ENCODE peak calls at places on chromosomes 5 and 9, in eight cellular contexts. A is astrocyte of the spinal cord, H is dorsolateral prefrontal cortex, C is right lobe of liver, M is mammary epithelial cell, X is ovary, D is stomach, F is BJ. P is an unnamed sample.

GRCh38 chr5:50744761-50745160 is 78.3 kb downstream of the PARP8 start:
- DNase-seq in H (no peak), C (no peak), A (peak), F (peak), M (peak), D (no peak), X (no peak), P (no peak)

GRCh38 chr5:82813951-82814350 is 263.2 kb downstream of the TMEM167A start:
- DNase-seq in H (no peak), M (no peak), F (no peak), X (no peak), A (no peak), C (no peak), D (no peak), P (no peak)

GRCh38 chr9:125561497-125562148 is 145.4 kb downstream of the MAPKAP1 start:
- DNase-seq in D (no peak), M (no peak), A (no peak), C (no peak), X (no peak), H (no peak), F (no peak), P (no peak)

GRCh38 chr5:132820162-132820754 is 7.2 kb downstream of the SOWAHA start:
- DNase-seq in F (no peak), H (peak), M (peak), D (peak), C (peak), A (peak), X (peak), P (no peak)

GRCh38 chr9:108184941-108185340 is 670.8 kb downstream of the ACTL7B start:
- DNase-seq in A (peak), M (peak), D (no peak), H (peak), F (no peak), X (no peak), C (no peak), P (no peak)

GRCh38 chr5:43039468-43040286 is 442 bp downstream of the ANXA2R start:
- DNase-seq in F (no peak), C (peak), X (peak), A (peak), M (no peak), D (peak), H (no peak), P (no peak)

GRCh38 chr5:62341783-62342475 is 35.9 kb downstream of the KIF2A start:
- DNase-seq in H (no peak), X (no peak), F (no peak), A (no peak), C (no peak), D (no peak), M (no peak), P (peak)

GRCh38 chr5:107431998-107432397 is 238.7 kb downstream of the EFNA5 start:
- DNase-seq in C (no peak), D (no peak), F (no peak), H (no peak), A (peak), M (peak), X (no peak), P (no peak)

GRCh38 chr9:107455461-107456155 is 34.0 kb downstream of the KLF4 start:
- DNase-seq in M (no peak), D (no peak), A (no peak), C (no peak), H (no peak), X (no peak), F (no peak), P (no peak)

GRCh38 chr5:172869734-172870133 is 35.7 kb downstream of the ERGIC1 start:
- DNase-seq in F (no peak), M (no peak), H (no peak), X (no peak), A (no peak), C (no peak), D (no peak), P (no peak)

GRCh38 chr5:157471709-157472108 is 11.7 kb downstream of the NIPAL4 start:
- DNase-seq in X (no peak), H (no peak), M (peak), D (no peak), A (no peak), F (no peak), C (no peak), P (no peak)

GRCh38 chr9:15741015-15741414 is 188.2 kb downstream of the CCDC171 start:
- DNase-seq in X (no peak), F (no peak), C (no peak), M (no peak), A (no peak), H (no peak), D (no peak), P (no peak)

GRCh38 chr5:42900734-42901133 is 89.0 kb upstream of the SELENOP start:
- DNase-seq in X (no peak), M (no peak), H (no peak), D (no peak), A (no peak), C (no peak), F (no peak), P (no peak)

GRCh38 chr9:21557428-21557768 is 75.3 kb upstream of the IFNE start:
- DNase-seq in M (no peak), D (no peak), A (peak), C (no peak), F (no peak), X (no peak), H (no peak), P (no peak)

GRCh38 chr9:4382722-4383317 is 83.0 kb upstream of the GLIS3 start:
- DNase-seq in H (no peak), C (no peak), D (no peak), F (no peak), A (peak), M (peak), X (no peak), P (no peak)

GRCh38 chr5:42855811-42856210 is 44.1 kb upstream of the SELENOP start:
- DNase-seq in F (no peak), M (no peak), D (no peak), X (no peak), A (no peak), H (no peak), C (no peak), P (no peak)

GRCh38 chr9:86349271-86349670 is 4.9 kb downstream of the TUT7 start:
- DNase-seq in C (no peak), M (no peak), D (no peak), A (no peak), H (no peak), F (no peak), X (no peak), P (no peak)

GRCh38 chr5:141598389-141599360 is 20.1 kb downstream of the DIAPH1 start:
- DNase-seq in X (no peak), C (no peak), A (peak), D (no peak), H (no peak), F (peak), M (peak), P (no peak)

GRCh38 chr5:38948501-38948900 is 102.7 kb downstream of the OSMR start:
- DNase-seq in D (no peak), A (peak), M (no peak), F (peak), H (no peak), X (no peak), C (no peak), P (no peak)

GRCh38 chr5:132387649-132388117 is 18.2 kb downstream of the SLC22A5 start:
- DNase-seq in D (peak), F (peak), A (peak), C (peak), H (no peak), M (peak), X (peak), P (peak)

GRCh38 chr9:127344373-127344995 is 52.5 kb upstream of the SLC2A8 start:
- DNase-seq in X (no peak), C (no peak), A (peak), H (no peak), M (no peak), F (no peak), D (no peak), P (no peak)

GRCh38 chr5:173714551-173715428 is 98.3 kb upstream of the BOD1 start:
- DNase-seq in F (peak), H (no peak), A (peak), D (no peak), M (peak), C (no peak), X (no peak), P (no peak)

GRCh38 chr5:68962632-68963484 is 131.0 kb upstream of the SLC30A5 start:
- DNase-seq in H (peak), A (peak), M (peak), F (peak), C (peak), D (peak), X (peak), P (no peak)

GRCh38 chr5:3789519-3790193 is 194.0 kb downstream of the IRX1 start:
- DNase-seq in C (no peak), D (no peak), M (no peak), X (no peak), A (no peak), H (no peak), F (no peak), P (no peak)

GRCh38 chr9:37611961-37612360 is 19.6 kb upstream of the TOMM5 start:
- DNase-seq in X (no peak), C (no peak), H (no peak), F (no peak), M (no peak), D (no peak), A (no peak), P (no peak)

GRCh38 chr9:113511856-113512761 is 48.6 kb downstream of the RGS3 start:
- DNase-seq in X (no peak), D (no peak), C (no peak), M (peak), F (no peak), A (peak), H (no peak), P (peak)

GRCh38 chr9:76290555-76290954 is 103.7 kb downstream of the RFK start:
- DNase-seq in C (no peak), X (no peak), A (no peak), M (no peak), F (no peak), D (no peak), H (no peak), P (no peak)

GRCh38 chr9:33447404-33448158 is at the start of gene AQP3:
- DNase-seq in M (peak), X (peak), D (peak), H (peak), C (peak), F (no peak), A (peak), P (no peak)
- TF ChIP-seq CTCF in M (peak), X (no peak), D (no peak), H (no peak), C (peak), F (no peak), A (peak), P (peak)

GRCh38 chr5:134648425-134649162 is at the start of gene SEC24A:
- DNase-seq in X (peak), M (peak), H (peak), F (no peak), D (peak), C (peak), A (peak), P (peak)
- TF ChIP-seq CTCF in X (no peak), M (no peak), H (no peak), F (no peak), D (no peak), C (no peak), A (no peak), P (no peak)

GRCh38 chr9:90950600-90950999 is 149.0 kb downstream of the SYK start:
- DNase-seq in X (no peak), F (no peak), M (no peak), H (no peak), D (no peak), A (no peak), C (no peak), P (no peak)

GRCh38 chr9:90948156-90948555 is 146.5 kb downstream of the SYK start:
- DNase-seq in A (no peak), D (no peak), M (no peak), C (no peak), F (no peak), X (no peak), H (no peak), P (no peak)

GRCh38 chr9:90953805-90954204 is 152.2 kb downstream of the SYK start:
- DNase-seq in X (no peak), A (no peak), C (no peak), F (no peak), H (no peak), M (no peak), D (no peak), P (no peak)

GRCh38 chr9:90956026-90956810 is 154.6 kb downstream of the SYK start:
- DNase-seq in H (no peak), X (no peak), C (no peak), D (no peak), M (no peak), A (no peak), F (no peak), P (no peak)

GRCh38 chr9:90953200-90953599 is 151.6 kb downstream of the SYK start:
- DNase-seq in A (no peak), M (no peak), D (no peak), H (no peak), C (no peak), F (no peak), X (no peak), P (no peak)
- TF ChIP-seq CTCF in A (no peak), M (peak), D (no peak), H (no peak), C (no peak), F (no peak), X (no peak), P (no peak)

DNA sequence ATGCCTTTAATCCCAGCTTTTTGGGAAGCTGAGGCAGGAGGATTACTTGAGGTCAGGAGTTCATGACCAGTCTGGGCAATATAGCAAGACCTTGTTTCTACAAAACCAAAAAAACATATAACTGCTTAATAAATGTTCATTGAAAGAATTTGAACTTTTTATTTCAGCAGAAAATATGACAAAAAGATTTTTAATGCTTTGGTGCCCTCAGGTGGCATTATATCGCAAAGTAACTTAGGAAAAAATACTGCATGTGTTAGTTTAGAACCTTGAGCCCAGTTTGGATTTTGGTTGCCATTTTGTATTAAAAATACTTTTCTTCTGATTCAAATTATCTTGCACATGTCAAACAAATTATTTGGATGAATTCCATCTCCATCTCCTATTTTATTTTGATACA is 103.2 kb downstream of the GPBP1 start:
- DNase-seq in D (no peak), H (no peak), X (no peak), C (no peak), F (no peak), M (no peak), A (peak), P (no peak)
- TF ChIP-seq CTCF in D (no peak), H (no peak), X (no peak), C (peak), F (peak), M (peak), A (no peak), P (peak)

GRCh38 chr9:121558423-121558950 is 58.8 kb upstream of the GGTA1 start:
- DNase-seq in D (no peak), X (no peak), M (no peak), H (no peak), F (no peak), A (no peak), C (no peak), P (no peak)

GRCh38 chr9:121559183-121559582 is 59.5 kb upstream of the GGTA1 start:
- DNase-seq in H (no peak), D (no peak), F (peak), C (no peak), A (peak), X (no peak), M (no peak), P (no peak)

GRCh38 chr9:121557581-121558422 is 58.2 kb upstream of the GGTA1 start:
- DNase-seq in D (peak), H (no peak), C (peak), X (peak), M (peak), A (peak), F (peak), P (no peak)

GRCh38 chr9:121556082-121556481 is 56.4 kb upstream of the GGTA1 start:
- DNase-seq in F (no peak), H (no peak), A (no peak), C (no peak), D (no peak), X (no peak), M (no peak), P (no peak)

DNA sequence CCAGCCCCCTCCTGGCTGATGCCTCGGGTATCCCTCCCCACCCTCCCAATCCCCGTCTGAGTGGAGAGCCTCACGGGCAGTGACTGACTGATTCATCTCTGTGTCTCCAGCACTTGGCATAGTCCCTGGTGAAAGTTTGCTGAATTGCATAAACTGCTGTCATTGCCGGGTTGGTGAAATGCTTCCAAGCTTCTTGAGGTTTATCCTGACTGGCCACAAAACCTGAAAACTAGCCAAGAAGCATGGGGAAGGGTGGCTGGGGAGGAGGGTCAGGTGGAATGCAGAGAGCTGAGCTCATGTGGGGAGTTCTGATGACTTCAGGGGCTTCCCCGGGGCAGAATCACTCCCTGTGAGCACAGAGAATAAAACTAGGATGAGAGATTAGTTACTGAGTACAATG is 56.9 kb upstream of the GGTA1 start:
- DNase-seq in D (peak), M (peak), F (peak), C (no peak), A (peak), X (peak), H (no peak), P (no peak)
- TF ChIP-seq CTCF in D (no peak), M (no peak), F (no peak), C (no peak), A (no peak), X (no peak), H (no peak), P (no peak)

DNA sequence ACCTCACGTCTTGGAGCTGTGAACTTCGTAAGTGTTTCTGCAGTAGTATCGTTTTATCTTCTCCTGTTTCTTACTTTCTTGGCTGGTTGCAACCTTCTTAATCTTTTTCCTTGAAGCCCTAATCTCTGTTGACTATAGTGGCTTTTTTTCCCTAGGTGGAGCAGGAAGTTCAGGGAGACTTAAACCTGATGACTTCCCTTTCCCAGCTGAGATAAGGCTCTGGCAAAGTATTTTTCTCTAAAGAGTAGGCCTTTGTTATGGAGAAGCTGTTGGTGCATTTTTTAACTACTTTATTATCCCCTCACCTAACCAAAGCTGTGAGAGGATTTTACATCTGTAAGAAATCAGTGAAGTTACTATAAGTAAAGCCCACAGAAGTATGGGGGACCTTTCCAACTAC is 723.1 kb upstream of the RIOK2 start:
- DNase-seq in C (no peak), H (no peak), D (no peak), X (no peak), M (no peak), A (no peak), F (no peak), P (no peak)
- TF ChIP-seq CTCF in C (no peak), H (no peak), D (no peak), X (no peak), M (no peak), A (no peak), F (no peak), P (no peak)

GRCh38 chr9:109534151-109534550 is 36.0 kb upstream of the PTPN3 start:
- DNase-seq in D (no peak), H (no peak), A (no peak), X (no peak), C (no peak), F (no peak), M (no peak), P (no peak)

GRCh38 chr9:109538346-109538745 is 40.2 kb upstream of the PTPN3 start:
- DNase-seq in F (no peak), C (no peak), D (no peak), H (no peak), M (no peak), X (no peak), A (no peak), P (no peak)

GRCh38 chr9:109537288-109537687 is 39.2 kb upstream of the PTPN3 start:
- DNase-seq in A (no peak), D (no peak), F (no peak), X (no peak), M (peak), H (no peak), C (no peak), P (no peak)

GRCh38 chr9:109536859-109537258 is 38.8 kb upstream of the PTPN3 start:
- DNase-seq in D (no peak), F (no peak), C (no peak), M (no peak), A (no peak), X (no peak), H (no peak), P (no peak)

GRCh38 chr9:109535365-109535764 is 37.3 kb upstream of the PTPN3 start:
- DNase-seq in A (no peak), M (no peak), H (no peak), D (no peak), F (no peak), X (no peak), C (no peak), P (no peak)
- TF ChIP-seq CTCF in A (no peak), M (no peak), H (no peak), D (no peak), F (no peak), X (no peak), C (no peak), P (no peak)